ENCODE peak calls at places on chromosomes 11 and 22, in ten cellular contexts. One of them, this sample, is unnamed.

GRCh38 chr22:32572741-32573140 is 98.1 kb downstream of the FBXO7 start:
- DNase-seq in adrenal gland: no peak
- DNase-seq in mesenchymal stem cell: no peak
- DNase-seq in CD8-positive, alpha-beta T cell: no peak
- DNase-seq in effector memory CD4-positive, alpha-beta T cell: no peak
- DNase-seq in BE2C: no peak
- DNase-seq in psoas muscle: no peak
- DNase-seq in heart left ventricle: no peak
- DNase-seq in pancreas: no peak
- DNase-seq in neuronal stem cell: no peak
- DNase-seq in this sample: no peak

GRCh38 chr22:36277482-36278291 is 24.8 kb downstream of the APOL1 start:
- DNase-seq in adrenal gland: peak; percentile 42
- DNase-seq in mesenchymal stem cell: peak; percentile 69
- DNase-seq in CD8-positive, alpha-beta T cell: peak; percentile 63
- DNase-seq in effector memory CD4-positive, alpha-beta T cell: peak; percentile 47
- DNase-seq in neuronal stem cell: peak; percentile 47
- DNase-seq in psoas muscle: peak; percentile 74
- DNase-seq in BE2C: peak; percentile 60
- DNase-seq in pancreas: no peak
- DNase-seq in heart left ventricle: peak; percentile 62
- DNase-seq in this sample: peak; percentile 51

GRCh38 chr11:10317776-10318526 is 13.1 kb downstream of the ADM start:
- DNase-seq in pancreas: no peak
- DNase-seq in neuronal stem cell: no peak
- DNase-seq in psoas muscle: no peak
- DNase-seq in CD8-positive, alpha-beta T cell: no peak
- DNase-seq in BE2C: no peak
- DNase-seq in effector memory CD4-positive, alpha-beta T cell: no peak
- DNase-seq in adrenal gland: no peak
- DNase-seq in mesenchymal stem cell: no peak
- DNase-seq in heart left ventricle: no peak
- DNase-seq in this sample: no peak

GRCh38 chr11:95541715-95542114 is 247.9 kb downstream of the FAM76B start:
- DNase-seq in CD8-positive, alpha-beta T cell: no peak
- DNase-seq in BE2C: no peak
- DNase-seq in heart left ventricle: no peak
- DNase-seq in mesenchymal stem cell: no peak
- DNase-seq in pancreas: no peak
- DNase-seq in neuronal stem cell: no peak
- DNase-seq in adrenal gland: no peak
- DNase-seq in psoas muscle: no peak
- DNase-seq in effector memory CD4-positive, alpha-beta T cell: no peak
- DNase-seq in this sample: no peak

GRCh38 chr11:5507177-5507576 is 2.6 kb downstream of the UBQLN3 start:
- DNase-seq in effector memory CD4-positive, alpha-beta T cell: no peak
- DNase-seq in neuronal stem cell: no peak
- DNase-seq in heart left ventricle: no peak
- DNase-seq in BE2C: no peak
- DNase-seq in pancreas: no peak
- DNase-seq in adrenal gland: no peak
- DNase-seq in psoas muscle: no peak
- DNase-seq in mesenchymal stem cell: no peak
- DNase-seq in CD8-positive, alpha-beta T cell: no peak
- DNase-seq in this sample: no peak

GRCh38 chr11:19187101-19187500 is 14.7 kb downstream of the CSRP3 start:
- DNase-seq in BE2C: no peak
- DNase-seq in pancreas: no peak
- DNase-seq in effector memory CD4-positive, alpha-beta T cell: no peak
- DNase-seq in adrenal gland: no peak
- DNase-seq in neuronal stem cell: no peak
- DNase-seq in psoas muscle: no peak
- DNase-seq in CD8-positive, alpha-beta T cell: no peak
- DNase-seq in heart left ventricle: no peak
- DNase-seq in mesenchymal stem cell: peak; percentile 32
- DNase-seq in this sample: no peak

GRCh38 chr11:73168925-73169579 is 26.9 kb upstream of the FCHSD2 start:
- DNase-seq in pancreas: no peak
- DNase-seq in adrenal gland: peak; percentile 85
- DNase-seq in mesenchymal stem cell: no peak
- DNase-seq in effector memory CD4-positive, alpha-beta T cell: no peak
- DNase-seq in BE2C: no peak
- DNase-seq in CD8-positive, alpha-beta T cell: no peak
- DNase-seq in heart left ventricle: no peak
- DNase-seq in psoas muscle: peak; percentile 60
- DNase-seq in neuronal stem cell: no peak
- DNase-seq in this sample: no peak

GRCh38 chr11:65291613-65292012 is 23.1 kb upstream of the CDC42EP2 start:
- DNase-seq in effector memory CD4-positive, alpha-beta T cell: no peak
- DNase-seq in CD8-positive, alpha-beta T cell: no peak
- DNase-seq in adrenal gland: no peak
- DNase-seq in BE2C: no peak
- DNase-seq in mesenchymal stem cell: peak; percentile 83
- DNase-seq in heart left ventricle: no peak
- DNase-seq in neuronal stem cell: no peak
- DNase-seq in psoas muscle: no peak
- DNase-seq in pancreas: no peak
- DNase-seq in this sample: no peak

GRCh38 chr11:93034031-93034430 is 64.6 kb downstream of the MTNR1B start:
- DNase-seq in pancreas: no peak
- DNase-seq in CD8-positive, alpha-beta T cell: no peak
- DNase-seq in effector memory CD4-positive, alpha-beta T cell: no peak
- DNase-seq in psoas muscle: no peak
- DNase-seq in heart left ventricle: no peak
- DNase-seq in mesenchymal stem cell: no peak
- DNase-seq in neuronal stem cell: no peak
- DNase-seq in BE2C: no peak
- DNase-seq in adrenal gland: no peak
- DNase-seq in this sample: no peak

GRCh38 chr11:441418-442274 is at the start of gene ANO9:
- DNase-seq in neuronal stem cell: no peak
- DNase-seq in effector memory CD4-positive, alpha-beta T cell: peak; percentile 48
- DNase-seq in pancreas: peak; percentile 71
- DNase-seq in adrenal gland: no peak
- DNase-seq in mesenchymal stem cell: peak; percentile 53
- DNase-seq in BE2C: no peak
- DNase-seq in psoas muscle: peak; percentile 46
- DNase-seq in heart left ventricle: peak; percentile 14
- DNase-seq in CD8-positive, alpha-beta T cell: peak; percentile 58
- DNase-seq in this sample: peak; percentile 70

GRCh38 chr11:69010361-69010891 is 2.6 kb downstream of the MRGPRF start:
- DNase-seq in neuronal stem cell: no peak
- DNase-seq in pancreas: no peak
- DNase-seq in BE2C: no peak
- DNase-seq in mesenchymal stem cell: peak; percentile 19
- DNase-seq in adrenal gland: no peak
- DNase-seq in CD8-positive, alpha-beta T cell: no peak
- DNase-seq in effector memory CD4-positive, alpha-beta T cell: no peak
- DNase-seq in psoas muscle: peak; percentile 47
- DNase-seq in heart left ventricle: no peak
- DNase-seq in this sample: peak; percentile 40

GRCh38 chr11:117197006-117197405 is 2.2 kb upstream of the TAGLN start:
- DNase-seq in psoas muscle: peak; percentile 26
- DNase-seq in neuronal stem cell: no peak
- DNase-seq in heart left ventricle: peak; percentile 20
- DNase-seq in adrenal gland: no peak
- DNase-seq in effector memory CD4-positive, alpha-beta T cell: no peak
- DNase-seq in CD8-positive, alpha-beta T cell: no peak
- DNase-seq in BE2C: no peak
- DNase-seq in mesenchymal stem cell: no peak
- DNase-seq in pancreas: no peak
- DNase-seq in this sample: no peak

GRCh38 chr22:19498154-19498865 is 18.6 kb downstream of the CDC45 start:
- DNase-seq in psoas muscle: no peak
- DNase-seq in CD8-positive, alpha-beta T cell: no peak
- DNase-seq in pancreas: no peak
- DNase-seq in effector memory CD4-positive, alpha-beta T cell: no peak
- DNase-seq in neuronal stem cell: no peak
- DNase-seq in adrenal gland: no peak
- DNase-seq in BE2C: no peak
- DNase-seq in mesenchymal stem cell: no peak
- DNase-seq in heart left ventricle: no peak
- DNase-seq in this sample: no peak

GRCh38 chr11:122984186-122985011 is 2.8 kb upstream of the BSX start:
- DNase-seq in pancreas: no peak
- DNase-seq in CD8-positive, alpha-beta T cell: no peak
- DNase-seq in mesenchymal stem cell: peak; percentile 29
- DNase-seq in heart left ventricle: no peak
- DNase-seq in effector memory CD4-positive, alpha-beta T cell: no peak
- DNase-seq in psoas muscle: no peak
- DNase-seq in neuronal stem cell: peak; percentile 35
- DNase-seq in adrenal gland: no peak
- DNase-seq in BE2C: no peak
- DNase-seq in this sample: no peak

GRCh38 chr22:17043521-17043920 is 35.5 kb upstream of the GAB4 start:
- DNase-seq in mesenchymal stem cell: no peak
- DNase-seq in neuronal stem cell: no peak
- DNase-seq in CD8-positive, alpha-beta T cell: no peak
- DNase-seq in heart left ventricle: no peak
- DNase-seq in psoas muscle: no peak
- DNase-seq in adrenal gland: no peak
- DNase-seq in BE2C: no peak
- DNase-seq in pancreas: no peak
- DNase-seq in effector memory CD4-positive, alpha-beta T cell: no peak
- DNase-seq in this sample: no peak

GRCh38 chr22:46429327-46429853 is 93.9 kb downstream of the TRMU start:
- DNase-seq in heart left ventricle: no peak
- DNase-seq in pancreas: no peak
- DNase-seq in BE2C: no peak
- DNase-seq in psoas muscle: no peak
- DNase-seq in mesenchymal stem cell: no peak
- DNase-seq in neuronal stem cell: no peak
- DNase-seq in effector memory CD4-positive, alpha-beta T cell: no peak
- DNase-seq in CD8-positive, alpha-beta T cell: no peak
- DNase-seq in adrenal gland: no peak
- DNase-seq in this sample: no peak

GRCh38 chr11:125373426-125374391 is 122.4 kb downstream of the FEZ1 start:
- DNase-seq in neuronal stem cell: no peak
- DNase-seq in effector memory CD4-positive, alpha-beta T cell: no peak
- DNase-seq in CD8-positive, alpha-beta T cell: no peak
- DNase-seq in pancreas: no peak
- DNase-seq in BE2C: no peak
- DNase-seq in adrenal gland: no peak
- DNase-seq in mesenchymal stem cell: no peak
- DNase-seq in psoas muscle: no peak
- DNase-seq in heart left ventricle: peak; percentile 70
- DNase-seq in this sample: no peak

GRCh38 chr11:27933992-27934829 is 173.7 kb downstream of the KIF18A start:
- DNase-seq in psoas muscle: no peak
- DNase-seq in heart left ventricle: no peak
- DNase-seq in adrenal gland: no peak
- DNase-seq in mesenchymal stem cell: peak; percentile 99
- DNase-seq in neuronal stem cell: no peak
- DNase-seq in effector memory CD4-positive, alpha-beta T cell: no peak
- DNase-seq in BE2C: no peak
- DNase-seq in pancreas: no peak
- DNase-seq in CD8-positive, alpha-beta T cell: no peak
- DNase-seq in this sample: no peak

GRCh38 chr11:96524475-96524874 is 134.7 kb downstream of the JRKL start:
- DNase-seq in pancreas: no peak
- DNase-seq in effector memory CD4-positive, alpha-beta T cell: no peak
- DNase-seq in neuronal stem cell: no peak
- DNase-seq in adrenal gland: no peak
- DNase-seq in heart left ventricle: no peak
- DNase-seq in BE2C: no peak
- DNase-seq in psoas muscle: no peak
- DNase-seq in mesenchymal stem cell: peak; percentile 0
- DNase-seq in CD8-positive, alpha-beta T cell: no peak
- DNase-seq in this sample: no peak

GRCh38 chr11:132792341-132793140 is 739.8 kb downstream of the OPCML start:
- DNase-seq in adrenal gland: no peak
- DNase-seq in mesenchymal stem cell: no peak
- DNase-seq in psoas muscle: no peak
- DNase-seq in pancreas: no peak
- DNase-seq in neuronal stem cell: no peak
- DNase-seq in effector memory CD4-positive, alpha-beta T cell: no peak
- DNase-seq in CD8-positive, alpha-beta T cell: no peak
- DNase-seq in heart left ventricle: no peak
- DNase-seq in BE2C: peak; percentile 11
- DNase-seq in this sample: no peak

GRCh38 chr11:134164490-134165370 is 59.0 kb downstream of the NCAPD3 start:
- DNase-seq in heart left ventricle: no peak
- DNase-seq in BE2C: peak; percentile 39
- DNase-seq in mesenchymal stem cell: no peak
- DNase-seq in neuronal stem cell: peak; percentile 67
- DNase-seq in psoas muscle: no peak
- DNase-seq in effector memory CD4-positive, alpha-beta T cell: no peak
- DNase-seq in CD8-positive, alpha-beta T cell: no peak
- DNase-seq in adrenal gland: no peak
- DNase-seq in pancreas: no peak
- DNase-seq in this sample: no peak

GRCh38 chr22:49371325-49372110 is 456.2 kb downstream of the BRD1 start:
- DNase-seq in heart left ventricle: no peak
- DNase-seq in BE2C: no peak
- DNase-seq in CD8-positive, alpha-beta T cell: no peak
- DNase-seq in adrenal gland: no peak
- DNase-seq in psoas muscle: no peak
- DNase-seq in pancreas: no peak
- DNase-seq in effector memory CD4-positive, alpha-beta T cell: no peak
- DNase-seq in neuronal stem cell: no peak
- DNase-seq in mesenchymal stem cell: no peak
- DNase-seq in this sample: no peak
- H3K9me3 ChIP-seq in heart left ventricle: no peaks in the 10 kb centered on the region
- H3K9me3 ChIP-seq in BE2C: no peaks in the 10 kb centered on the region
- H3K9me3 ChIP-seq in CD8-positive, alpha-beta T cell: no peaks in the 10 kb centered on the region
- H3K9me3 ChIP-seq in adrenal gland: no peaks in the 10 kb centered on the region
- H3K9me3 ChIP-seq in psoas muscle: no peaks in the 10 kb centered on the region
- H3K9me3 ChIP-seq in pancreas: no peaks in the 10 kb centered on the region
- H3K9me3 ChIP-seq in effector memory CD4-positive, alpha-beta T cell: no peaks in the 10 kb centered on the region
- H3K9me3 ChIP-seq in neuronal stem cell: no peaks in the 10 kb centered on the region
- H3K9me3 ChIP-seq in mesenchymal stem cell: no peaks in the 10 kb centered on the region
- H3K9me3 ChIP-seq in this sample: no peaks in the 10 kb centered on the region

GRCh38 chr11:8917157-8917820 is 6.3 kb downstream of the AKIP1 start:
- DNase-seq in effector memory CD4-positive, alpha-beta T cell: no peak
- DNase-seq in adrenal gland: no peak
- DNase-seq in CD8-positive, alpha-beta T cell: no peak
- DNase-seq in neuronal stem cell: peak; percentile 57
- DNase-seq in mesenchymal stem cell: peak; percentile 77
- DNase-seq in psoas muscle: no peak
- DNase-seq in pancreas: no peak
- DNase-seq in BE2C: no peak
- DNase-seq in heart left ventricle: no peak
- DNase-seq in this sample: peak; percentile 62
- H3K4me3 ChIP-seq in effector memory CD4-positive, alpha-beta T cell: no peak overlapping the region
- H3K4me3 ChIP-seq in adrenal gland: no peak overlapping the region
- H3K4me3 ChIP-seq in CD8-positive, alpha-beta T cell: no peak overlapping the region
- H3K4me3 ChIP-seq in neuronal stem cell: no peak overlapping the region
- H3K4me3 ChIP-seq in mesenchymal stem cell: no peak overlapping the region
- H3K4me3 ChIP-seq in psoas muscle: no peak overlapping the region
- H3K4me3 ChIP-seq in pancreas: no peak overlapping the region
- H3K4me3 ChIP-seq in BE2C: no peak overlapping the region
- H3K4me3 ChIP-seq in heart left ventricle: no peak overlapping the region
- H3K4me3 ChIP-seq in this sample: no peak overlapping the region

GRCh38 chr11:70489276-70489675 is 90.9 kb downstream of the CTTN start:
- DNase-seq in pancreas: no peak
- DNase-seq in psoas muscle: peak; percentile 21
- DNase-seq in CD8-positive, alpha-beta T cell: no peak
- DNase-seq in heart left ventricle: peak; percentile 13
- DNase-seq in effector memory CD4-positive, alpha-beta T cell: no peak
- DNase-seq in BE2C: no peak
- DNase-seq in adrenal gland: no peak
- DNase-seq in neuronal stem cell: no peak
- DNase-seq in mesenchymal stem cell: no peak
- DNase-seq in this sample: no peak
- H3K9me3 ChIP-seq in pancreas: no peaks in the 10 kb centered on the region
- H3K9me3 ChIP-seq in psoas muscle: peaks cover 3% of the 10 kb centered on the region
- H3K9me3 ChIP-seq in CD8-positive, alpha-beta T cell: no peaks in the 10 kb centered on the region
- H3K9me3 ChIP-seq in heart left ventricle: peaks cover 16% of the 10 kb centered on the region
- H3K9me3 ChIP-seq in effector memory CD4-positive, alpha-beta T cell: no peaks in the 10 kb centered on the region
- H3K9me3 ChIP-seq in BE2C: peaks cover 5% of the 10 kb centered on the region
- H3K9me3 ChIP-seq in adrenal gland: no peaks in the 10 kb centered on the region
- H3K9me3 ChIP-seq in neuronal stem cell: peaks cover 19% of the 10 kb centered on the region
- H3K9me3 ChIP-seq in mesenchymal stem cell: peaks cover 8% of the 10 kb centered on the region
- H3K9me3 ChIP-seq in this sample: peaks cover 26% of the 10 kb centered on the region

GRCh38 chr11:66336234-66337102 is at the start of gene RIN1:
- DNase-seq in mesenchymal stem cell: peak; percentile 100
- DNase-seq in adrenal gland: peak; percentile 83
- DNase-seq in pancreas: no peak
- DNase-seq in BE2C: peak; percentile 58
- DNase-seq in neuronal stem cell: no peak
- DNase-seq in psoas muscle: peak; percentile 82
- DNase-seq in heart left ventricle: peak; percentile 59
- DNase-seq in effector memory CD4-positive, alpha-beta T cell: peak; percentile 29
- DNase-seq in CD8-positive, alpha-beta T cell: peak; percentile 59
- DNase-seq in this sample: peak; percentile 76
- H3K4me3 ChIP-seq in mesenchymal stem cell: peak within 1 kb of the TSS; percentile 68
- H3K4me3 ChIP-seq in adrenal gland: peak within 1 kb of the TSS; percentile 54
- H3K4me3 ChIP-seq in pancreas: peak within 1 kb of the TSS; percentile 68
- H3K4me3 ChIP-seq in BE2C: peak within 1 kb of the TSS; percentile 67
- H3K4me3 ChIP-seq in neuronal stem cell: peak within 1 kb of the TSS; percentile 53
- H3K4me3 ChIP-seq in psoas muscle: peak within 1 kb of the TSS; percentile 78
- H3K4me3 ChIP-seq in heart left ventricle: peak within 1 kb of the TSS; percentile 67
- H3K4me3 ChIP-seq in effector memory CD4-positive, alpha-beta T cell: peak within 1 kb of the TSS; percentile 62
- H3K4me3 ChIP-seq in CD8-positive, alpha-beta T cell: peak within 1 kb of the TSS; percentile 77
- H3K4me3 ChIP-seq in this sample: peak within 1 kb of the TSS; percentile 63